ENCODE peak calls at places on chromosomes 5 and 9, in seven cellular contexts. I is neural progenitor cell, O is PC-3, S is IMR-90, W is NT2/D1, R is mesendoderm, E is keratinocyte. H is an unnamed sample.

GRCh38 chr5:39892708-39893107 is 467.9 kb upstream of the DAB2 start:
- DNase-seq in I (no peak), O (peak), S (no peak), W (no peak), R (no peak), E (no peak), H (no peak)

GRCh38 chr9:101028346-101029299 is at the start of gene PLPPR1:
- DNase-seq in I (peak), O (no peak), S (peak), W (peak), R (peak), E (no peak), H (peak)

GRCh38 chr5:134114886-134115805 is 665 bp downstream of the TCF7 start:
- DNase-seq in I (peak), O (no peak), S (no peak), W (no peak), R (peak), E (no peak), H (peak)

GRCh38 chr5:9622891-9623547 is 7.1 kb downstream of the TAS2R1 start:
- DNase-seq in I (peak), O (peak), S (peak), W (no peak), R (no peak), E (no peak), H (no peak)

GRCh38 chr5:150068071-150068470 is 18.3 kb downstream of the CSF1R start:
- DNase-seq in I (no peak), O (no peak), S (no peak), W (no peak), R (no peak), E (no peak), H (no peak)

GRCh38 chr5:154309805-154310204 is 119.3 kb downstream of the GALNT10 start:
- DNase-seq in I (no peak), O (no peak), S (no peak), W (no peak), R (no peak), E (no peak), H (no peak)

GRCh38 chr5:69368458-69369368 is 607 bp downstream of the AK6 start:
- DNase-seq in I (peak), O (peak), S (peak), W (no peak), R (peak), E (no peak), H (no peak)

GRCh38 chr9:134051319-134051718 is 16.5 kb downstream of the BRD3 start:
- DNase-seq in I (no peak), O (no peak), S (no peak), W (no peak), R (no peak), E (no peak), H (no peak)

GRCh38 chr9:73847536-73847935 is 649.6 kb upstream of the RORB start:
- DNase-seq in I (peak), O (no peak), S (no peak), W (peak), R (peak), E (no peak), H (peak)

GRCh38 chr9:115169003-115169402 is 51.0 kb upstream of the TNC start:
- DNase-seq in I (no peak), O (no peak), S (no peak), W (no peak), R (no peak), E (no peak), H (no peak)

GRCh38 chr5:473344-474192 is 30.6 kb downstream of the EXOC3 start:
- DNase-seq in I (peak), O (peak), S (peak), W (no peak), R (peak), E (no peak), H (peak)

GRCh38 chr9:96813607-96814006 is 35.7 kb upstream of the ZNF510 start:
- DNase-seq in I (no peak), O (no peak), S (no peak), W (no peak), R (no peak), E (no peak), H (no peak)

GRCh38 chr9:96817973-96818372 is 36.3 kb downstream of the ZNF782 start:
- DNase-seq in I (no peak), O (no peak), S (no peak), W (no peak), R (no peak), E (no peak), H (no peak)

GRCh38 chr9:96818535-96818934 is 35.8 kb downstream of the ZNF782 start:
- DNase-seq in I (no peak), O (no peak), S (no peak), W (no peak), R (peak), E (no peak), H (no peak)
- H3K4me3 ChIP-seq in I (no peak), O (no peak), S (no peak), W (no peak), R (peak), E (no peak), H (peak)

DNA sequence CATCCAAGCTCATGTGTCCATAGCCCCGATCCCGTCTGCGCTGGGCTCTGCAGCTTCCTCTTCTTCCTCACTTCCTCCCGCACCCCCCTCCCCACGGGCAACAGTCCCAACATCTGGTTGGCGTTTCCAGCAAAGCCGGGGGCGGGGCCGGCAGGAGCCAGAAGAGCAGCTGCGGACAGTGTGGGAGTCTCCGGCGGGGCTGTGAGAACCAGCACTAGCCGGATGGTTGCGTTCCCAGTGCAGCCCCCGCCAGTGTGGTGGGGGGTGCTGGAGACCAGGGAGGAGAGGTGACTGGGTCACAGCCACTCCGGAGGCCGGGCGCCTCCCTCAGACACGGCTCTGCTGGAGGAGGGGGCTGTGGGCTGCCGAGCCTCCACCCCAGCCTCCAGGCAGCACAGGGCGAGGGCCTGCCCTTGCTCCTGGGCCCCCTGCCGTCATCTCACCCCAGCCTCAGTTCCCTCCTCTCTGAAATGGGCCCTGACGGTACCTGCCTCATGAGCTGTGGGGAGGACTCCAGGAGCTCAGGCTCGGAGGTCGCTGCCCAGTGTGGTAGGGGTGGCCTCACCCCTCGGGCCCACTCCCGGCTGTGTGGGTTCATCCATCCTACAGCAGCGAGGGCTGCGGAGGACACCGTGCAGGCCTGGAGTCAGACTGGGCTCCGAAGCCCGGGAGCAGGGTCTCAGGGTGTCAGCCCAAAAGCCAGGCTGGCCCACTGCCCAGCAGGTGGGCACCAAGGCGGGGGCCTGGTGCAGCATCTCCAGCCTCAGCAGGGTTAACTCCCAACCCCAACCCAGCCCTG is 41.5 kb upstream of the NOTCH1 start:
- DNase-seq in I (peak), O (no peak), S (peak), W (no peak), R (peak), E (no peak), H (peak)
- H3K9ac ChIP-seq in I (no peak), O (no peak), S (no peak), W (peak), R (peak), E (no peak), H (no peak)

GRCh38 chr5:179559280-179560252 is 9.2 kb downstream of the RUFY1 start:
- DNase-seq in I (peak), O (peak), S (peak), W (peak), R (peak), E (peak), H (peak)
- H3K4me3 ChIP-seq in I (peak), O (peak), S (peak), W (peak), R (peak), E (peak), H (peak)

DNA sequence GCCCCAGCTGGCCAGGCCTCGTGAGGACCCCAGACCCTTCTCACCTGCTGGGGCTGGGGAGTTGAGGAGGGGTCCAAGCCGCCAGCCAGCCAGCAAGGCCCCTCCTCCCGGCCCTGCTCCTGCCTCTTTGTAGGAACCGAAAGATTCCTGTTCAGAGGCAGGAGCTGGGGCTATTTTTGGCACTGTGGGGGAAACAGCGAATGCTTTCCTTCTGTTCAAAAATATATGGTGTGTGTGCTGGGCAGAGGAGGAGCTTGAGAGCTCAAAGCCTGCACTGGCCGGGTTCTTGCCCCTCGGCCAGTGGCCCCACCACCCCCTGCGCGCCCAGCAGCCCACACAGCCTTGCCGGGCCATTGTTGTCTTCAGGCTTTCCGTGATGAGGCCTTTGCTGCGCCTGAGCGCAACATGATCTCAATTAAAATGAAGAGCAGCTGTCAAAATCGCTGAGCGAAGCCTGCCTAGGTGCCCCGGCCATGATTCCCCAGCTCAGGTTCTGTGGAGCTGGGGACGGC is 13.3 kb downstream of the NCS1 start:
- DNase-seq in I (peak), O (no peak), S (peak), W (no peak), R (no peak), E (no peak), H (no peak)
- H3K9ac ChIP-seq in I (no peak), O (no peak), S (peak), W (peak), R (no peak), E (no peak), H (no peak)

GRCh38 chr5:143788401-143788800 is 23.6 kb upstream of the HMHB1 start:
- DNase-seq in I (no peak), O (no peak), S (no peak), W (no peak), R (no peak), E (no peak), H (no peak)

GRCh38 chr5:143796753-143797152 is 15.2 kb upstream of the HMHB1 start:
- DNase-seq in I (no peak), O (no peak), S (no peak), W (no peak), R (no peak), E (no peak), H (no peak)

GRCh38 chr5:143796110-143796509 is 15.9 kb upstream of the HMHB1 start:
- DNase-seq in I (no peak), O (no peak), S (no peak), W (no peak), R (no peak), E (no peak), H (no peak)

DNA sequence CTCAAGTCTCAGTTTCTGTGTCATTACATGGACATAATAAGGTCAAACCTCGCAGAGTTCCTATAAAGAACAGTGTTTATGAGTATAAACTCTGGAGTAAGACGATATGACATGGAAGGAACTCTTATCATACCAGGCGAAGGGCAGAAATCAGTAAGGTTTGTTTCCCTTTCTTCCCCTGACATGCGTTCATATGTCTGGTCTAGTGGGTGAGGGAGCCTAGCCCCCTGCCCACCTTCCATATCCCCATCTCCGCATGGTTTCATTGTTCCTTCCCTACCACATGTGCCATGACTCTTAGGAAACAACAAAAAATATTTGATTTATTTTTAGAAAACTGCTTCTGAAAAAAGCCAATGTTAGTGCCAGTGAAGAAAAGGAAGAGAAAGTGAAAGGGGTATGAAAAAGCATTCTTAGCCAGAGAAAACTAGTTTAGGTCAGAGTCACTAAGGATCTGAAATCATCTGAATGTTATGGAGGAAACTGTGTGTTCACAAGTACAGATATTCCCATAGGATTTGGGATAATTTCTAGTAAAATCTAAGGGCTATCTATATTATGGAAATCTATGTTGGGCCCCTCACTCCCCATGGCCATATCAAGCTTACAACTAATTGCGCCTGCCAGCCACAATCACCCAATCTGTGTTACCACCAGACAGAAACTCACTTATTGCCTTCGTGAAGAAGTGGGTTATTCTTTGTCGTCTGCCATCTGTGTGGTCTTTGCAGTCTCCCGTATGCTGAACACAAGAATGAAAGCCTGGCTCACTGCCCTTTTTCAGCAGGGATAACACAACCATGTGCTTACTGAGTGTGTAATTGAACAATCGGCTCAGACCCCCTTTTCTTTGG is 19.9 kb upstream of the HMHB1 start:
- DNase-seq in I (peak), O (no peak), S (no peak), W (no peak), R (no peak), E (no peak), H (no peak)
- H3K4me3 ChIP-seq in I (no peak), O (no peak), S (no peak), W (no peak), R (no peak), E (no peak), H (no peak)